ENCODE peak calls at places on chromosomes 2 and 18, in six cellular contexts. S is lower lobe of right lung, U is psoas muscle, F is hepatocyte, B is K562, Z is cardiac muscle cell. K is an unnamed sample. For H3K36me3, the result is how much of the 10 kb centered on the place peaks cover.

GRCh38 chr2:23434721-23435121 is 49.7 kb downstream of the KLHL29 start:
- DNase-seq in S (no peak), U (no peak), F (no peak), B (no peak), Z (no peak), K (peak)

GRCh38 chr18:657311-657997 is at the start of gene TYMS:
- DNase-seq in S (peak), U (peak), F (peak), B (peak), Z (peak), K (no peak)

GRCh38 chr2:75607988-75608683 is 38.4 kb upstream of the MRPL19 start:
- DNase-seq in S (no peak), U (no peak), F (no peak), B (no peak), Z (no peak), K (no peak)

GRCh38 chr2:167005096-167005495 is 116.8 kb downstream of the XIRP2 start:
- DNase-seq in S (no peak), U (no peak), F (no peak), B (no peak), Z (no peak), K (no peak)

GRCh38 chr2:129888896-129889295 is 90.6 kb upstream of the RAB6C start:
- DNase-seq in S (no peak), U (no peak), F (peak), B (no peak), Z (no peak), K (no peak)

GRCh38 chr2:112794131-112794733 is 9.9 kb upstream of the IL1A start:
- DNase-seq in S (peak), U (no peak), F (peak), B (peak), Z (no peak), K (peak)

GRCh38 chr2:38174646-38175096 is 98.7 kb upstream of the CYP1B1 start:
- DNase-seq in S (no peak), U (no peak), F (peak), B (no peak), Z (no peak), K (no peak)

GRCh38 chr2:66901344-66901743 is 466.4 kb downstream of the MEIS1 start:
- DNase-seq in S (no peak), U (no peak), F (no peak), B (no peak), Z (no peak), K (no peak)

GRCh38 chr2:207241198-207241597 is 75.5 kb upstream of the KLF7 start:
- DNase-seq in S (no peak), U (no peak), F (no peak), B (no peak), Z (no peak), K (no peak)

GRCh38 chr2:70140978-70141753 is 49.7 kb downstream of the C2orf42 start:
- DNase-seq in S (peak), U (peak), F (peak), B (peak), Z (no peak), K (peak)

GRCh38 chr2:10486091-10486490 is 38.0 kb upstream of the ODC1 start:
- DNase-seq in S (no peak), U (no peak), F (no peak), B (no peak), Z (no peak), K (no peak)

GRCh38 chr18:58229162-58229561 is 185.1 kb downstream of the NEDD4L start:
- DNase-seq in S (no peak), U (no peak), F (no peak), B (no peak), Z (no peak), K (no peak)

GRCh38 chr18:58228762-58229161 is 184.7 kb downstream of the NEDD4L start:
- DNase-seq in S (no peak), U (no peak), F (no peak), B (no peak), Z (no peak), K (no peak)

GRCh38 chr18:58231930-58232329 is 187.9 kb downstream of the NEDD4L start:
- DNase-seq in S (no peak), U (no peak), F (peak), B (peak), Z (no peak), K (no peak)

GRCh38 chr18:58232674-58233073 is 188.6 kb downstream of the NEDD4L start:
- DNase-seq in S (no peak), U (no peak), F (no peak), B (no peak), Z (no peak), K (no peak)

DNA sequence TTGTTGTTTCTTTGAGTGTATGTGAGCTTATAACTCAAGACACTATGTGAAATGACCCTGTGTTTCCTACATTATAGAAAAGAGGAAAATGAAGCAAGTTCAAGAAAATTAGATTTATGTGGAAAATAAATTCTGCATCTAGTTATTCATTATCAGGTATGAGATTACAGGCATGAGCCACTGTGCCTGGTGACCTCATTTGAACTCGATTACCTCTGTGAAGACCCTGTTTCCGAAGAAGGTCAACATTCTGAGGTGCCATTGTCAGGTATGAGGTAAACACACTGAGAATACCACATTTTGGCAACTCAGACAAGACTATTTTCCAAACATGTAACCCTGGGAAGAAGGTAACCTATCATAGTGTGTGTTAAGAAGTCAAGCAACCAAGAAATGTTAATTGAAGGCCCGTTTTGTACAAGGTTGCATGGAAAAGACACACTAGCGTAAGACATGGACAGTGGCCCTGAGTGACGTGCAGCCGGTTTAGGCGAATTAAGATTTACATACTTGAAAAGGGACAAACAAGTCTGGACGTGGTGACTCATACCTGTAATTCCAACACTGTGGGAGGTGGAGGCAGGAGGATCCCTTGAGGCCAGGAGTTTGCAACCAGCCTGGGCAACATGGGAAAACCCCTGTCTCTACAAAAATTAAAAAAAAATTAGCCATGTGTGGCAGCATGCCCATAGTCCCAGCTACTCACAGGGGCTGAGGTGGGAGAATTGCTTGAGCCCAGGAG is 186.6 kb downstream of the NEDD4L start:
- DNase-seq in S (no peak), U (no peak), F (peak), B (no peak), Z (no peak), K (no peak)
- H3K27ac ChIP-seq in S (peak), U (no peak), F (peak), B (no peak), Z (no peak), K (no peak)

GRCh38 chr2:222532315-222532714 is 108.0 kb downstream of the SGPP2 start:
- DNase-seq in S (no peak), U (no peak), F (no peak), B (no peak), Z (no peak), K (no peak)

GRCh38 chr2:222523783-222524544 is 99.6 kb downstream of the SGPP2 start:
- DNase-seq in S (no peak), U (no peak), F (no peak), B (no peak), Z (no peak), K (no peak)

GRCh38 chr2:222525776-222526175 is 101.4 kb downstream of the SGPP2 start:
- DNase-seq in S (no peak), U (no peak), F (no peak), B (no peak), Z (no peak), K (no peak)

GRCh38 chr2:222521099-222521498 is 96.8 kb downstream of the SGPP2 start:
- DNase-seq in S (no peak), U (no peak), F (no peak), B (no peak), Z (no peak), K (no peak)

GRCh38 chr2:222526480-222527277 is 102.3 kb downstream of the SGPP2 start:
- DNase-seq in S (no peak), U (no peak), F (no peak), B (no peak), Z (no peak), K (no peak)
- H3K4me3 ChIP-seq in S (no peak), U (no peak), F (no peak), B (no peak), Z (no peak), K (no peak)

DNA sequence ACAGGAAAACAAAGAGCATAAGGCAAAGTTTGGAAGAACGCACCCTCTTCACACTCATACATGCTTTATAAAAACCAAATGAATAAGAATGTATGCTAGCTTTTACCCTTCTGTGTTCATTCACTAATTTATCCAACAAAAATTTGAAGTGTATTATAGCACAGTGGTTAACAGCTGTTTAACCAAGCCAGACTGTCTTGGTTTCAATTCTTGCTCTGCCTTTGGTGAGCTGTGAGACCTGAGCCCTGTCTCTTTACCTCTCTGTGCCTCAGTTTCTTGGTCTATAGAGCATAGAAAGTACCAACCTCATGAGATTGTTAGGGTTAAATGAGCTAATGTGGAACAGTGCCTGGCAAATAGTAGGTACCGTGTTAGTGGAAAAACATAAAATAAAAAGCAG is 104.5 kb upstream of the TTC39C start:
- DNase-seq in S (no peak), U (no peak), F (no peak), B (no peak), Z (no peak), K (no peak)
- H3K36me3 ChIP-seq in S (under half), U (under half), F (under half), B (under half), Z (under half), K (under half)

GRCh38 chr2:154855113-154855512 is 156.6 kb downstream of the KCNJ3 start:
- DNase-seq in S (no peak), U (no peak), F (no peak), B (no peak), Z (no peak), K (no peak)
- H3K27ac ChIP-seq in S (no peak), U (no peak), F (no peak), B (no peak), Z (no peak), K (no peak)

GRCh38 chr2:18829976-18830375 is 240.6 kb upstream of the NT5C1B start:
- DNase-seq in S (no peak), U (no peak), F (no peak), B (no peak), Z (no peak), K (no peak)

GRCh38 chr2:18830962-18831361 is 241.6 kb upstream of the NT5C1B start:
- DNase-seq in S (no peak), U (no peak), F (peak), B (no peak), Z (no peak), K (no peak)

GRCh38 chr2:18831916-18832510 is 242.6 kb upstream of the NT5C1B start:
- DNase-seq in S (no peak), U (no peak), F (no peak), B (no peak), Z (no peak), K (no peak)

GRCh38 chr2:18828296-18828695 is 238.9 kb upstream of the NT5C1B start:
- DNase-seq in S (no peak), U (no peak), F (no peak), B (no peak), Z (no peak), K (no peak)

GRCh38 chr2:18829331-18829902 is 240.0 kb upstream of the NT5C1B start:
- DNase-seq in S (no peak), U (no peak), F (no peak), B (no peak), Z (no peak), K (no peak)
- H3K4me3 ChIP-seq in S (no peak), U (no peak), F (no peak), B (no peak), Z (no peak), K (no peak)